ENCODE peak calls at places on chromosome 6, in six cellular contexts. C is fibroblast of villous mesenchyme, E is fibroblast of pulmonary artery, W is AG04449, L is GM06990, V is IMR-90. M is an unnamed sample.

GRCh38 chr6:27205375-27206278 is 41.9 kb upstream of the PRSS16 start:
- DNase-seq in L (peak), W (no peak), V (peak), E (peak), C (no peak), M (peak)

GRCh38 chr6:144379356-144379755 is 94.2 kb downstream of the UTRN start:
- DNase-seq in L (no peak), V (peak), E (no peak), C (no peak), W (peak), M (no peak)

GRCh38 chr6:166540631-166541331 is 45.7 kb downstream of the RAMACL start:
- DNase-seq in C (no peak), W (no peak), V (peak), E (no peak), L (peak), M (no peak)

GRCh38 chr6:157493173-157493572 is 112.2 kb downstream of the ZDHHC14 start:
- DNase-seq in E (no peak), W (no peak), V (no peak), C (no peak), L (no peak), M (no peak)

GRCh38 chr6:56624046-56624727 is 18.5 kb downstream of the DST start:
- DNase-seq in C (no peak), E (no peak), V (no peak), L (no peak), W (no peak), M (no peak)

GRCh38 chr6:67450641-67451040 is 1184.4 kb upstream of the ADGRB3 start:
- DNase-seq in C (no peak), L (no peak), E (no peak), W (no peak), V (no peak), M (no peak)

GRCh38 chr6:124885171-124885570 is 77.1 kb upstream of the RNF217 start:
- DNase-seq in V (peak), E (no peak), W (no peak), C (no peak), L (no peak), M (no peak)

GRCh38 chr6:145483191-145483996 is 251.9 kb downstream of the EPM2A start:
- DNase-seq in C (no peak), W (no peak), V (peak), L (no peak), E (peak), M (peak)

GRCh38 chr6:20952605-20953004 is 418.3 kb downstream of the CDKAL1 start:
- DNase-seq in V (peak), L (no peak), E (peak), W (peak), C (peak), M (peak)

GRCh38 chr6:43020847-43021246 is 576 bp upstream of the RRP36 start:
- DNase-seq in W (no peak), C (no peak), L (no peak), V (no peak), E (peak), M (no peak)

GRCh38 chr6:36852481-36853147 is 13.4 kb upstream of the CPNE5 start:
- DNase-seq in L (no peak), E (peak), C (peak), W (peak), V (peak), M (peak)

GRCh38 chr6:129635396-129636164 is 74.4 kb downstream of the ARHGAP18 start:
- DNase-seq in E (peak), L (no peak), C (peak), W (peak), V (peak), M (peak)

GRCh38 chr6:73702444-73702843 is 6.4 kb downstream of the CD109 start:
- DNase-seq in L (no peak), W (no peak), V (no peak), C (no peak), E (no peak), M (no peak)

GRCh38 chr6:158031445-158032353 is 50.0 kb downstream of the SYNJ2 start:
- DNase-seq in W (no peak), V (peak), E (peak), C (peak), L (no peak), M (peak)

GRCh38 chr6:30836431-30836866 is 47.9 kb upstream of the DDR1 start:
- DNase-seq in L (no peak), C (peak), E (peak), W (no peak), V (peak), M (peak)

GRCh38 chr6:43269273-43270007 is 26.2 kb downstream of the TTBK1 start:
- DNase-seq in L (no peak), C (no peak), W (no peak), E (no peak), V (no peak), M (no peak)

GRCh38 chr6:280775-281468 is 11.4 kb upstream of the DUSP22 start:
- DNase-seq in V (no peak), W (no peak), E (no peak), C (no peak), L (no peak), M (no peak)

GRCh38 chr6:154901856-154902552 is 93.1 kb upstream of the TIAM2 start:
- DNase-seq in W (no peak), L (no peak), V (no peak), E (no peak), C (no peak), M (no peak)

GRCh38 chr6:72798196-72798595 is 176.3 kb downstream of the KCNQ5 start:
- DNase-seq in E (peak), L (no peak), V (peak), W (no peak), C (peak), M (peak)

GRCh38 chr6:142302427-142303190 is 802 bp downstream of the ADGRG6 start:
- DNase-seq in V (peak), E (no peak), W (no peak), L (no peak), C (no peak), M (no peak)

GRCh38 chr6:36323062-36323461 is 13.6 kb downstream of the BNIP5 start:
- DNase-seq in C (no peak), L (no peak), E (peak), V (no peak), W (no peak), M (peak)

GRCh38 chr6:83592770-83593394 is 80.5 kb downstream of the PRSS35 start:
- DNase-seq in W (no peak), L (no peak), E (peak), C (peak), V (peak), M (peak)

GRCh38 chr6:34235605-34236422 is 859 bp upstream of the HMGA1 start:
- DNase-seq in V (peak), C (peak), L (peak), E (peak), W (no peak), M (peak)

GRCh38 chr6:3433005-3433404 is 23.8 kb downstream of the SLC22A23 start:
- DNase-seq in C (no peak), L (no peak), W (no peak), V (no peak), E (no peak), M (no peak)

GRCh38 chr6:98769546-98769945 is 64.8 kb upstream of the POU3F2 start:
- DNase-seq in V (peak), L (no peak), E (peak), W (no peak), C (no peak), M (peak)

GRCh38 chr6:53761036-53761435 is 33.8 kb upstream of the LRRC1 start:
- DNase-seq in L (no peak), E (no peak), V (peak), C (no peak), W (no peak), M (no peak)

GRCh38 chr6:135105299-135105698 is 50.7 kb upstream of the HBS1L start:
- DNase-seq in C (no peak), V (no peak), E (no peak), L (no peak), W (no peak), M (no peak)

GRCh38 chr6:75275067-75275466 is 9.5 kb downstream of the TMEM30A start:
- DNase-seq in C (peak), E (peak), L (no peak), W (peak), V (peak), M (peak)

GRCh38 chr6:452301-453067 is 60.9 kb downstream of the IRF4 start:
- DNase-seq in E (no peak), V (no peak), L (no peak), C (no peak), W (peak), M (no peak)

GRCh38 chr6:11538049-11538798 is 675 bp downstream of the TMEM170B start:
- DNase-seq in E (no peak), W (no peak), V (no peak), L (peak), C (no peak), M (no peak)

GRCh38 chr6:141463237-141463977 is 669.3 kb upstream of the GJE1 start:
- DNase-seq in C (peak), W (no peak), V (peak), E (peak), L (no peak), M (peak)

GRCh38 chr6:124823240-124824105 is 138.8 kb upstream of the RNF217 start:
- DNase-seq in C (no peak), L (no peak), E (peak), V (peak), W (no peak), M (no peak)

GRCh38 chr6:131173680-131174079 is 38.4 kb downstream of the AKAP7 start:
- DNase-seq in V (peak), C (no peak), W (no peak), L (no peak), E (peak), M (peak)

GRCh38 chr6:116190550-116190949 is 63.3 kb downstream of the TSPYL4 start:
- DNase-seq in W (peak), L (no peak), V (peak), C (peak), E (peak), M (peak)

GRCh38 chr6:117267766-117268534 is 2.6 kb downstream of the VGLL2 start:
- DNase-seq in C (no peak), E (no peak), W (no peak), L (no peak), V (no peak), M (no peak)

GRCh38 chr6:13614126-13614925 is 809 bp upstream of the NOL7 start:
- DNase-seq in L (no peak), C (peak), W (no peak), E (peak), V (no peak), M (peak)

GRCh38 chr6:150891886-150892485 is 26.5 kb downstream of the MTHFD1L start:
- DNase-seq in L (no peak), W (peak), C (peak), V (peak), E (peak), M (peak)

DNA sequence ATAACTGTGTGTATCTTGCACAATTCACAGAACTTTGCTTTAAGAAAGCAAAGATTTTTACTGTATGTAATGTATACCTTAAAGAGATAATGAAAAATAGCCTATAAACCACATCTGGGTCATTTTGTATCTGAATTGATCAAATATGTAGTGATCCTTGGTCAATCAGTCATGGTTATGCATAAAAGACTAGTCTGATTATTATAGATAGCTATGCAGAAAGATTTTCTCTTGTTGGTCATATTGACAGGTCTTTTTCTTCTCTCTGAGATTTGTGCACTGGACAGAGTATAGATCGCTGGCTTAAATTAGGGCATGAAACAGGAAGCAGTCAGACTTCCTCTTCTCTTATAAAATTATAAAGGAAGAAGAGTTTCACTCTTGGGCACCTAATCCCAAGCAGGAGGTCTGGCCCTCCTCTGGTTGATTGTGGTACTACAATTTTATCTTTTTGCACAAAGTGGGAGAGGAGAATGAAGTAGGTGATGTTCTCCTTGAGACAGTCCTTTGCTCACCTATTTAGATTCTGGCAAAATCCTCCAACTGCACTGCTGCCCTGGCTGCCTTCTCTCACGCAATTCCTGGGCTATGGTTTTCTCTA is 380.9 kb upstream of the RGS17 start:
- DNase-seq in L (no peak), W (no peak), E (peak), V (peak), C (peak), M (peak)
- TF ChIP-seq CTCF in L (peak), W (peak), E (peak), V (peak), C (peak), M (peak)

GRCh38 chr6:107819976-107820551 is 4.0 kb downstream of the SCML4 start:
- DNase-seq in V (peak), E (no peak), L (no peak), W (no peak), C (no peak), M (no peak)
- H3K4me3 ChIP-seq in V (peak), E (no peak), L (no peak), W (peak), C (peak), M (no peak)

GRCh38 chr6:77264970-77265369 is 198.3 kb downstream of the HTR1B start:
- DNase-seq in L (no peak), V (no peak), C (no peak), W (no peak), E (no peak), M (no peak)
- TF ChIP-seq CTCF in L (no peak), V (no peak), C (no peak), W (no peak), E (no peak), M (no peak)

DNA sequence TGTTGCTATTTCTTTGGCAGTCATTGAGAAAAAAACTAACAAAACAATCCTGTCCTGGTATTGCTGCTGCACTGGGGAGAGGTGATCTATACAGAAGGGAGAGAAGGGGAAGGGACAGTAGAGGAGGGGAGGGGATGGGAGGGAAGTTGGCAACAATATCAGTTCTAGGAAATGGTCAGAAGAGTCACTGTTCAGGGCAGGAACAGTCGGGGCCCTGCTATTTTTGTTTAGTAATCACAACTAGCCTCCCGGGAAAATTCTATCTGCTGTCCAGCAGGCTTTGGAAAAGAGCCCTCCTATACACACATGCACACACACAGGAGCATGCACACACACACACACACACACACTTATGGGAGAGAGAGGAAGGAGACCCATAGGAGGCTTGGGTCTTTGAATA is 142.3 kb upstream of the CARMIL1 start:
- DNase-seq in V (no peak), E (peak), L (no peak), C (peak), W (no peak), M (peak)
- H3K4me3 ChIP-seq in V (no peak), E (no peak), L (peak), C (peak), W (no peak), M (peak)

GRCh38 chr6:156098858-156099257 is 643.2 kb upstream of the NOX3 start:
- DNase-seq in L (no peak), W (no peak), E (no peak), C (no peak), V (no peak), M (no peak)

GRCh38 chr6:156107514-156108150 is 652.0 kb upstream of the NOX3 start:
- DNase-seq in C (no peak), V (no peak), W (no peak), L (no peak), E (no peak), M (no peak)

DNA sequence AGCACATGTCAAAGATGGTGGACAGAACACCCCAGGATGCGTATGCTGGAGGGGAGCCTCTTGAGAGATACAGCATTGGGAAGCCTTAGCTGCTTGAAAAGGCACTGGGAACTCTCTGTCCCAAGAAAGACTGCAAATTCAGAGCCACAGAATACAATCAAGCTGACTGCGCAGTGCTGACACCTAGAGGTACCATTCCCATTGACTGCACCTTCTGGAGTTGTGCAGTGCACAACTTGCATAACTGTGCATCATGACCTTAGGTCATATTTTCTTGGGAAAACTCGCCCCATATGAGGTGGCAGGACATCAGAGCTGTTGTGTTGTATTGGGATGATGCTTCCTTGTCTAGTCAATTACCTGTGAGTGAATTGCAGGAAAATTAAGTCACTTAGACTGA is 646.5 kb upstream of the NOX3 start:
- DNase-seq in L (no peak), V (peak), W (no peak), C (peak), E (peak), M (no peak)
- TF ChIP-seq CTCF in L (peak), V (peak), W (no peak), C (peak), E (peak), M (no peak)

DNA sequence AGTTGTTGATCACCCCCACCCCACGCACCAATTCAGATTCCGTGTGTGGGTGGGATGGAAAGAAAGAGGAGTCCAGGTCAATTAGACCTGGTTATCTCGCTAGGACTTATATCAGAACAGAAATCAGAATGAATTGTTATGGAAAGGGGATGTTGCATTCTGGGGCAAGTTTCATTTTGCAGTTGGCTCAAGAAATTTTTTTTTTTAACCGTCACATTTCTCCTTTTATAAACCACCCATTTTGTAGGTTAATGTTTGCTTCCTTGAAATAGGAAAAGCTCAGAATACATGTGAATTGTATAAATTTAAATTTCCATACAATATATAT is 46.9 kb upstream of the SUPT3H start:
- DNase-seq in W (no peak), L (no peak), V (no peak), E (no peak), C (no peak), M (no peak)
- H3K4me3 ChIP-seq in W (peak), L (no peak), V (no peak), E (peak), C (peak), M (peak)

DNA sequence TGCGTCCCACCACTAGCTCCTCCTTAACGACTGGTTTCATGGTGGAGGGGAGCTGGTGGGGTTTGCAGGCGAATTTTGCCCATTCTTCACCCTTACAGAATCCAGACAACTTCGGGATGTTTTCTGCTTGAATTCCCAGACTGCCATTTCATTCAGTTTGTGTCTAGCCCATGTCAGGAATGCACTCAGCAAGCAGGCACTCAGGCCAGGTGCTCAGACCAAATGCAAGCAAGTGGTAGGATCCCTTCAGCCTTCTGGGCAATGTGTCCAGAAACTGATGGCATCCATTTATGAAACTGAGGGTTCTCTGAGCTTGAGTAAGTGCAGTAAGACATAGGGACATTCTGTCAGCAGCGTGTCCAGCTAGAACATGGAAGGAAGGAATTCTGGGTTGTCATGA is 21.7 kb upstream of the DACT2 start:
- DNase-seq in C (no peak), W (no peak), E (no peak), V (no peak), L (no peak), M (no peak)
- TF ChIP-seq CTCF in C (no peak), W (no peak), E (no peak), V (no peak), L (no peak), M (no peak)

GRCh38 chr6:159594750-159595117 is 98.3 kb downstream of the SOD2 start:
- DNase-seq in W (no peak), V (peak), E (peak), C (peak), L (no peak), M (peak)
- H3K4me3 ChIP-seq in W (no peak), V (no peak), E (no peak), C (no peak), L (no peak), M (no peak)

DNA sequence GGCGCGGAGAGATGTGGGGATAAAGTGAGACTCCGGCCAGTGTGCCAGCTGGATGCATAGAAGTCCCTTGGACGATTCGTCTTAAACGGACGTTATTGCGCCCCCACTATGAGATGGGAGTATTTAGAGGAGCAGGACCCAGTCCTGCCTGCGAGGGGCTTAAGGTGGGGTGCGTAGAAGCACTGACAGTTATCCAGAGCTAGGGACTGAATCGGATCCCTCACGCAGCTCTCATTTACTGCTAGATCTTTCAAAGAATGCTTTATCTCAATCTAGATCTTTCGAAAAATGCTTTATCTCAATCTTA is 648 bp downstream of the NT5E start:
- DNase-seq in W (no peak), L (no peak), E (no peak), V (no peak), C (peak), M (no peak)
- TF ChIP-seq CTCF in W (peak), L (no peak), E (no peak), V (peak), C (no peak), M (peak)